ENCODE peak calls at places on chromosome X, in seven cellular contexts. One of them, this sample, is unnamed.

GRCh38 chrX:23644744-23645143 is 22.5 kb upstream of the PRDX4 start:
- DNase-seq in ascending aorta: no peak
- DNase-seq in cardiac muscle cell: no peak
- DNase-seq in adrenal gland: no peak
- DNase-seq in cardiac fibroblast: peak; percentile 9
- DNase-seq in foreskin fibroblast: no peak
- DNase-seq in NB4: no peak
- DNase-seq in this sample: no peak

GRCh38 chrX:116232833-116233232 is 62.3 kb downstream of the AGTR2 start:
- DNase-seq in ascending aorta: no peak
- DNase-seq in cardiac muscle cell: no peak
- DNase-seq in adrenal gland: no peak
- DNase-seq in cardiac fibroblast: peak; percentile 79
- DNase-seq in foreskin fibroblast: peak; percentile 56
- DNase-seq in NB4: no peak
- DNase-seq in this sample: no peak

GRCh38 chrX:29461039-29461438 is 754.3 kb upstream of the MAGEB2 start:
- DNase-seq in ascending aorta: no peak
- DNase-seq in cardiac muscle cell: no peak
- DNase-seq in adrenal gland: no peak
- DNase-seq in cardiac fibroblast: no peak
- DNase-seq in foreskin fibroblast: no peak
- DNase-seq in NB4: no peak
- DNase-seq in this sample: no peak

GRCh38 chrX:118698516-118699247 is 28.7 kb upstream of the IL13RA1 start:
- DNase-seq in ascending aorta: no peak
- DNase-seq in cardiac muscle cell: no peak
- DNase-seq in adrenal gland: no peak
- DNase-seq in cardiac fibroblast: no peak
- DNase-seq in foreskin fibroblast: peak; percentile 49
- DNase-seq in NB4: peak; percentile 84
- DNase-seq in this sample: no peak

GRCh38 chrX:119573840-119574393 is 446 bp upstream of the UBE2A start:
- DNase-seq in ascending aorta: no peak
- DNase-seq in cardiac muscle cell: peak; percentile 45
- DNase-seq in adrenal gland: peak; percentile 36
- DNase-seq in cardiac fibroblast: peak; percentile 72
- DNase-seq in foreskin fibroblast: peak; percentile 66
- DNase-seq in NB4: peak; percentile 50
- DNase-seq in this sample: no peak

GRCh38 chrX:21004835-21005234 is 369.4 kb upstream of the CNKSR2 start:
- DNase-seq in ascending aorta: no peak
- DNase-seq in cardiac muscle cell: no peak
- DNase-seq in adrenal gland: no peak
- DNase-seq in cardiac fibroblast: no peak
- DNase-seq in foreskin fibroblast: peak; percentile 0
- DNase-seq in NB4: no peak
- DNase-seq in this sample: no peak

GRCh38 chrX:126551306-126551705 is 1.3 kb downstream of the DCAF12L1 start:
- DNase-seq in ascending aorta: no peak
- DNase-seq in cardiac muscle cell: no peak
- DNase-seq in adrenal gland: no peak
- DNase-seq in cardiac fibroblast: no peak
- DNase-seq in foreskin fibroblast: no peak
- DNase-seq in NB4: no peak
- DNase-seq in this sample: no peak

GRCh38 chrX:16469870-16470269 is 180.1 kb upstream of the S100G start:
- DNase-seq in ascending aorta: no peak
- DNase-seq in cardiac muscle cell: no peak
- DNase-seq in adrenal gland: no peak
- DNase-seq in cardiac fibroblast: no peak
- DNase-seq in foreskin fibroblast: no peak
- DNase-seq in NB4: peak; percentile 10
- DNase-seq in this sample: no peak

GRCh38 chrX:13064599-13065143 is 20.3 kb upstream of the FAM9C start:
- DNase-seq in ascending aorta: no peak
- DNase-seq in cardiac muscle cell: no peak
- DNase-seq in adrenal gland: no peak
- DNase-seq in cardiac fibroblast: peak; percentile 84
- DNase-seq in foreskin fibroblast: peak; percentile 74
- DNase-seq in NB4: peak; percentile 78
- DNase-seq in this sample: peak; percentile 41

GRCh38 chrX:24498181-24498580 is 33.1 kb downstream of the PDK3 start:
- DNase-seq in ascending aorta: no peak
- DNase-seq in cardiac muscle cell: no peak
- DNase-seq in adrenal gland: no peak
- DNase-seq in cardiac fibroblast: peak; percentile 22
- DNase-seq in foreskin fibroblast: peak; percentile 16
- DNase-seq in NB4: peak; percentile 1
- DNase-seq in this sample: no peak

GRCh38 chrX:13770013-13770412 is 35.5 kb downstream of the OFD1 start:
- DNase-seq in ascending aorta: no peak
- DNase-seq in cardiac muscle cell: no peak
- DNase-seq in adrenal gland: no peak
- DNase-seq in cardiac fibroblast: no peak
- DNase-seq in foreskin fibroblast: no peak
- DNase-seq in NB4: no peak
- DNase-seq in this sample: no peak

GRCh38 chrX:47321386-47321785 is 49.0 kb upstream of the ZNF157 start:
- DNase-seq in ascending aorta: no peak
- DNase-seq in cardiac muscle cell: peak; percentile 64
- DNase-seq in adrenal gland: peak; percentile 61
- DNase-seq in cardiac fibroblast: peak; percentile 63
- DNase-seq in foreskin fibroblast: peak; percentile 71
- DNase-seq in NB4: no peak
- DNase-seq in this sample: no peak

GRCh38 chrX:69032601-69033000 is 132.7 kb downstream of the PJA1 start:
- DNase-seq in ascending aorta: no peak
- DNase-seq in cardiac muscle cell: no peak
- DNase-seq in adrenal gland: peak; percentile 8
- DNase-seq in cardiac fibroblast: no peak
- DNase-seq in foreskin fibroblast: no peak
- DNase-seq in NB4: no peak
- DNase-seq in this sample: no peak

GRCh38 chrX:71996826-71997225 is 86.2 kb downstream of the NHSL2 start:
- DNase-seq in ascending aorta: no peak
- DNase-seq in cardiac muscle cell: no peak
- DNase-seq in adrenal gland: no peak
- DNase-seq in cardiac fibroblast: peak; percentile 55
- DNase-seq in foreskin fibroblast: peak; percentile 44
- DNase-seq in NB4: no peak
- DNase-seq in this sample: peak; percentile 6

GRCh38 chrX:112512509-112512908 is 167.2 kb downstream of the LHFPL1 start:
- DNase-seq in ascending aorta: no peak
- DNase-seq in cardiac muscle cell: peak; percentile 7
- DNase-seq in adrenal gland: no peak
- DNase-seq in cardiac fibroblast: no peak
- DNase-seq in foreskin fibroblast: no peak
- DNase-seq in NB4: peak; percentile 1
- DNase-seq in this sample: no peak

GRCh38 chrX:33183366-33183765 is 28.0 kb downstream of the DMD start:
- DNase-seq in ascending aorta: no peak
- DNase-seq in cardiac muscle cell: peak; percentile 91
- DNase-seq in adrenal gland: peak; percentile 49
- DNase-seq in cardiac fibroblast: peak; percentile 59
- DNase-seq in foreskin fibroblast: peak; percentile 6
- DNase-seq in NB4: no peak
- DNase-seq in this sample: no peak

GRCh38 chrX:124690495-124690894 is 344.1 kb downstream of the SH2D1A start:
- DNase-seq in ascending aorta: no peak
- DNase-seq in cardiac muscle cell: no peak
- DNase-seq in adrenal gland: no peak
- DNase-seq in cardiac fibroblast: no peak
- DNase-seq in foreskin fibroblast: no peak
- DNase-seq in NB4: no peak
- DNase-seq in this sample: no peak

GRCh38 chrX:10071451-10072163 is 85.2 kb upstream of the CLCN4 start:
- DNase-seq in ascending aorta: no peak
- DNase-seq in cardiac muscle cell: no peak
- DNase-seq in adrenal gland: no peak
- DNase-seq in cardiac fibroblast: no peak
- DNase-seq in foreskin fibroblast: peak; percentile 57
- DNase-seq in NB4: no peak
- DNase-seq in this sample: no peak

GRCh38 chrX:134544189-134544588 is 84.2 kb downstream of the HPRT1 start:
- DNase-seq in ascending aorta: no peak
- DNase-seq in cardiac muscle cell: no peak
- DNase-seq in adrenal gland: no peak
- DNase-seq in cardiac fibroblast: no peak
- DNase-seq in foreskin fibroblast: no peak
- DNase-seq in NB4: no peak
- DNase-seq in this sample: no peak

GRCh38 chrX:74800062-74800461 is 125.2 kb downstream of the NEXMIF start:
- DNase-seq in ascending aorta: no peak
- DNase-seq in cardiac muscle cell: no peak
- DNase-seq in adrenal gland: no peak
- DNase-seq in cardiac fibroblast: no peak
- DNase-seq in foreskin fibroblast: no peak
- DNase-seq in NB4: no peak
- DNase-seq in this sample: no peak

GRCh38 chrX:77447339-77448149 is at the start of gene FGF16:
- DNase-seq in ascending aorta: no peak
- DNase-seq in cardiac muscle cell: no peak
- DNase-seq in adrenal gland: peak; percentile 13
- DNase-seq in cardiac fibroblast: no peak
- DNase-seq in foreskin fibroblast: peak; percentile 24
- DNase-seq in NB4: no peak
- DNase-seq in this sample: no peak
- H3K4me3 ChIP-seq in ascending aorta: peak within 1 kb of the TSS; percentile 44
- H3K4me3 ChIP-seq in cardiac muscle cell: peak within 1 kb of the TSS; percentile 40
- H3K4me3 ChIP-seq in adrenal gland: no peak within 1 kb of the TSS
- H3K4me3 ChIP-seq in cardiac fibroblast: peak within 1 kb of the TSS; percentile 14
- H3K4me3 ChIP-seq in foreskin fibroblast: peak within 1 kb of the TSS; percentile 35
- H3K4me3 ChIP-seq in NB4: peak within 1 kb of the TSS; percentile 36
- H3K4me3 ChIP-seq in this sample: peak within 1 kb of the TSS; percentile 25

DNA sequence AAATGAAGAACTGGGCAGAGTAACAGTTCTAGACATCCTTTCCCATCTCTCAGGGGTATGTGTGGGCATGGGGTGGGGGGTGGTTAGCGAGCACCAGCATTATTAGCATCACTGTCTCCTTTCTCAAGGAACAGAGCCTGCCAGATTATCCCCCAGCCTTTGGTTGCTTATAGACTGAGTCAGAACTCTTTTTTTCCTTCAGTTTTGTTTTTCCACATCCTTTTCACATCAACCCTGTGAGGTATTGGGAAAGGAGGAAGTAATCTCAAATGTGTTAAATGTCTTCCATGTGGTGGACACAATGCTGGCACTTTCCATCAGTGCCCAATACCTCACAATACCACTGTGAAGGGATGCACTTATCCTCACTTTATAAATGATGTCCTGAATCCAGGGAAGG is 3.1 kb upstream of the FGF16 start:
- DNase-seq in ascending aorta: no peak
- DNase-seq in cardiac muscle cell: no peak
- DNase-seq in adrenal gland: no peak
- DNase-seq in cardiac fibroblast: no peak
- DNase-seq in foreskin fibroblast: peak; percentile 23
- DNase-seq in NB4: no peak
- DNase-seq in this sample: no peak
- H3K4me3 ChIP-seq in ascending aorta: no peak overlapping the region
- H3K4me3 ChIP-seq in cardiac muscle cell: no peak overlapping the region
- H3K4me3 ChIP-seq in adrenal gland: no peak overlapping the region
- H3K4me3 ChIP-seq in cardiac fibroblast: no peak overlapping the region
- H3K4me3 ChIP-seq in foreskin fibroblast: no peak overlapping the region
- H3K4me3 ChIP-seq in NB4: no peak overlapping the region
- H3K4me3 ChIP-seq in this sample: no peak overlapping the region

GRCh38 chrX:103276581-103277002 is at the start of gene TCEAL5:
- DNase-seq in ascending aorta: no peak
- DNase-seq in cardiac muscle cell: no peak
- DNase-seq in adrenal gland: peak; percentile 31
- DNase-seq in cardiac fibroblast: no peak
- DNase-seq in foreskin fibroblast: no peak
- DNase-seq in NB4: no peak
- DNase-seq in this sample: no peak

GRCh38 chrX:103274284-103274683 is 2.3 kb downstream of the TCEAL5 start:
- DNase-seq in ascending aorta: no peak
- DNase-seq in cardiac muscle cell: no peak
- DNase-seq in adrenal gland: no peak
- DNase-seq in cardiac fibroblast: no peak
- DNase-seq in foreskin fibroblast: no peak
- DNase-seq in NB4: no peak
- DNase-seq in this sample: no peak

DNA sequence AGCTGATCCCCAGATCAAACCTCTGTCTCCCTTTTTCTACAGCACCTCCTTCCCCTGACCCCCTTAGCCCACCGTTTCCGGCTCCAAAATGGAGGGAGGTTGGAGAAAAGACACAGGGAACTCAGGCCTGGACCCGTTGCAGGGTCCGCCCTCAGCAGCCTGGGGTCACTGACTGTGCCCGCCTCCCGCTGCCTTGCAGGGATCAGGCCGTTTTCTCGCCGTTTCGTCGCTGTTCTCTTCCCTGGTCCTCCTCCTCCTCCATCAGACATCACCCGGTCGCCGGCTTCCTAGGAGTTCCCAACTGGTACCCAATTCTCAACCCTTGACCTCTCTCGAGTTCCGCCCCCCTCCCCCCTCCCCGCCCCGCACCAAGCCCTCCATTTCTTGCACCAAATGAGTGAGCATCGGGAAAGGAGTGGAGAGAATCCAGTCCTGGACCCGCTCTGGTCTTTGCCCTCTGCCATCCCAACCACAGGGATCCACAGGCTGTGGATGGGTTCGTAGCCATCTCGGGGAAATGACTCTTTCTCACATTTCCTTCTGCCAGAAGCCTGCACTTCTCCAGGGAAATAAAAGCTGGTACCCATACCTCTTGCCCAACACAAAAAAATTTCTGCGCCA is 493 bp downstream of the TCEAL5 start:
- DNase-seq in ascending aorta: no peak
- DNase-seq in cardiac muscle cell: no peak
- DNase-seq in adrenal gland: no peak
- DNase-seq in cardiac fibroblast: no peak
- DNase-seq in foreskin fibroblast: no peak
- DNase-seq in NB4: no peak
- DNase-seq in this sample: no peak
- H3K4me3 ChIP-seq in ascending aorta: no peak overlapping the region
- H3K4me3 ChIP-seq in cardiac muscle cell: no peak overlapping the region
- H3K4me3 ChIP-seq in adrenal gland: no peak overlapping the region
- H3K4me3 ChIP-seq in cardiac fibroblast: no peak overlapping the region
- H3K4me3 ChIP-seq in foreskin fibroblast: no peak overlapping the region
- H3K4me3 ChIP-seq in NB4: no peak overlapping the region
- H3K4me3 ChIP-seq in this sample: no peak overlapping the region

DNA sequence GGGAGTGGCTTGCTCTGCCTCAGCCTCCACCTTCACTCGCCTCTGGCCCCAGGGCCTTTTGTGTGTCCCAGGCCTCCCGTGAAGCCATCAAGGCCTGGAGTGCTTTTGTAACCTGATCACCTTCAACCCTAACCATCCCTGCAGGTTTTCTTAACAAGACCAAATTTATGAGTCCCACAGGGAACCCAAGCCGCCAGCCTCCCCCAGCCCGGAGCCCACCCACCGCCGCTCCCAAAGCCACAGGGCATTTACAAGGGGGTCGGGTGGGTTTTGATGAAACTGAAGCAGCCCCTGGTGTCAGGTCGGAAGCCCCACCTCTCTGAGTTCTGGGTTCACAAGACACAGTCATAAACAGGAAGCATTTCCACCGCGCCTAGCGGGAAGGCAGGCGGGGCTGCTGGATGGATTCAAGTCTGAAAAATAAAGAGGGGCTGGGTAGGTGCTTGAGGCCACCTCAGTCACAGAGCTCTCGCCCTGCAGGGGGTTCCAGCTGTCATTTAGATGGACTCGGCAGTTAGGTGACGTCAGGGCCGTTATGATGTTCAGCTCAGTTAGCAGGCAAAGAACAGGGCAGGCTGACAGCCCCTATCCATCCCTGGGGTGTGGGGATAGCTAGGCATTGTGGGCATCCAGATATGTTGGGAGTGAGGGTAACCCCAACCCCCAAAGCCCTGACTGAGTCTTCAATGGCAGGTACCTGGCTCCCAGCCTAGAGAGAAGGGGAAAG is 128.5 kb downstream of the BCOR start:
- DNase-seq in ascending aorta: no peak
- DNase-seq in cardiac muscle cell: peak; percentile 28
- DNase-seq in adrenal gland: no peak
- DNase-seq in cardiac fibroblast: no peak
- DNase-seq in foreskin fibroblast: no peak
- DNase-seq in NB4: no peak
- DNase-seq in this sample: no peak
- H3K4me3 ChIP-seq in ascending aorta: no peak overlapping the region
- H3K4me3 ChIP-seq in cardiac muscle cell: no peak overlapping the region
- H3K4me3 ChIP-seq in adrenal gland: no peak overlapping the region
- H3K4me3 ChIP-seq in cardiac fibroblast: no peak overlapping the region
- H3K4me3 ChIP-seq in foreskin fibroblast: no peak overlapping the region
- H3K4me3 ChIP-seq in NB4: no peak overlapping the region
- H3K4me3 ChIP-seq in this sample: no peak overlapping the region